ENCODE peak calls at places on chromosomes 5 and 9, in seven cellular contexts. T, W, D, Y, M, I and K are unnamed samples.
A peak's percentile ranks its signal among the peaks of the same experiment; 100 is the strongest.

GRCh38 chr5:71703941-71704340 is 15.1 kb upstream of the CARTPT start:
- DNase-seq in Y (no peak), T (no peak), M (no peak), W (no peak), D (no peak), I (no peak), K (no peak)

GRCh38 chr9:126777733-126778132 is 27.1 kb upstream of the ZBTB43 start:
- DNase-seq in D (no peak), W (no peak), M (no peak), Y (no peak), T (no peak), I (no peak), K (no peak)

GRCh38 chr5:33894566-33894965 is 2.8 kb upstream of the ADAMTS12 start:
- DNase-seq in W (no peak), T (no peak), I (no peak), Y (peak; percentile 60), M (no peak), D (no peak), K (no peak)

GRCh38 chr9:3498691-3499090 is 27.1 kb downstream of the RFX3 start:
- DNase-seq in Y (no peak), W (no peak), M (no peak), D (no peak), T (no peak), I (no peak), K (no peak)

GRCh38 chr5:143662020-143662419 is 149.9 kb upstream of the HMHB1 start:
- DNase-seq in I (no peak), Y (no peak), M (no peak), T (no peak), W (no peak), D (no peak), K (no peak)

GRCh38 chr9:111962021-111962420 is 65.4 kb downstream of the UGCG start:
- DNase-seq in Y (no peak), D (no peak), T (no peak), W (no peak), M (no peak), I (no peak), K (no peak)

GRCh38 chr9:16344343-16344742 is 526.1 kb downstream of the BNC2 start:
- DNase-seq in I (no peak), T (no peak), W (no peak), Y (peak; percentile 84), D (no peak), M (no peak), K (no peak)

GRCh38 chr5:167530548-167530947 is 760.9 kb upstream of the WWC1 start:
- DNase-seq in M (no peak), Y (no peak), D (no peak), W (no peak), I (no peak), T (no peak), K (no peak)

GRCh38 chr5:168424506-168425298 is 61.6 kb upstream of the RARS1 start:
- DNase-seq in M (no peak), I (no peak), W (no peak), D (no peak), Y (peak; percentile 22), T (no peak), K (no peak)

DNA sequence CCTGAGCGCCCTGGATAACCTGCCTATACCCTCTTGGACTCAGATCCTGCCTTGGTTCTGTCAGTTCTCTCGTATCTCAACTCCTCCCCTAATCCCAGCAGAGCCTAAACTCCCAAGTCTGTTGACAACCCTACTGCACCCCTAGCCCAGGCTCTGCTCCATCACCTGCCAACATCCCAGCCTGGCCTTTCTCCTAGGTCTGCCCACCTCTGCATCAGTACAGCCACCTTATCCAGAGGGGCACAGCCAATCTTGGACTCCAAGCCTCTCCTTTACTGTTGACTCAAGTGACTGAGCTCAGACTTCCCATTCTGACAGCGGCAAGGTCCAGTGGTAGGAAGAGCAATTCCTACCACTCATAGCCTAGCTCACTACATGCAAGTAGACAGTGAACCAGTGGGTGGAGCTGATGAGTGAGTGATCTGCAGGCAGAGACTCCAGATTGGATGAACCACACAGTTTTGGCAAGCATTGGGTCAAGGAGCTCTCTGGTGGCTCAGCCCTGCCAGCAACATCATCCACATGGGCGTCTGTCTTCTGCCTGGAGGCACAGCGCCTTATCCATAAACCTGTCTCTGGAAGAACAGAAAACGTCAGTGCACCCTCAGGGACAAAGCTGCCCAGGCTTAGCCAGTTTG is 26.5 kb downstream of the TRMO start:
- DNase-seq in I (peak; percentile 25), W (no peak), Y (peak; percentile 64), D (no peak), T (peak; percentile 62), M (no peak), K (no peak)
- TF ChIP-seq CTCF in I (peak; percentile 25), W (no peak), Y (no peak), D (no peak), T (peak; percentile 60), M (no peak), K (no peak)

DNA sequence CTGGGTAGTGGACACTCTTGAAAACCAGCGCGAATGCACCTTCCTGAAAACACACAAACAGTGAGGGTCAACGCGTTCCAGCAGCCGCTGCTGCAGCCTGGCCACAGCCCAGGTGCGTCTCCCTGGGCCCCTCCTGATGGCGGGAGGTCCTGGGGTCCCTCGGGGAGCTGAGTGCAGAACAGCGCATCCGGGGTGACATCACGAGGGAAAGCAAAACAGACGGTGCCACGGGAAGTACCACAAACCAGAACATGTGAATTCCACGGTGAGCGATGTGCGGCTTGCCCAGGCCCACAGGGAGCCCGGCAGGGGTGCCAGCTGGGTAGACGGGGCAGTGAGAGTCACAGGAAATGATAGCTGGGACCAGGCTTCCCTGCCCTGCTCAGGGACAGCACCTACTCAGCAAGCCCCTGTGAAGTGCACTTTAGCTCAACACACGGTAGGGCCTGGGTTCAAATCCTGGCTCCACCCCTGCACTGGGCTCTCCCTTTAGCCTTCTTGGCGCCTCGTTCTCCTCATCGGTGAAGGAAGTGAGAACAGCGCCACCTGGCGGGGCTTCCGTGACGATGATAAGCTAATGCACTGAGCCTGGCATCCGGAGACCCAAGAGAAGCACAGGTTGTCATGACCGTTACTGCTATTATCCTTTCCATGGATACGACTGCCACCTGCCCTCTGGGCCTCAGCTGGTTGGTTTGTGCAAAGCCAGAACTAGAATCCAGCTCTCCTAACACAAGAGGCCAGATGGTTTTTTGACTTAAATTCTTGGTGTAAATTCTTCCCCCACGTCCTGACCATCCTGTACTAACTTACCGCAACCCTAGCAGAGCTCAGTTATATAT is 24.6 kb downstream of the GFPT2 start:
- DNase-seq in D (peak; percentile 22), W (peak; percentile 77), T (peak; percentile 89), Y (peak; percentile 89), I (peak; percentile 74), M (peak; percentile 86), K (peak; percentile 81)
- H3K4me3 ChIP-seq in D (no peak overlapping the region), W (no peak overlapping the region), T (no peak overlapping the region), Y (no peak overlapping the region), I (no peak overlapping the region), M (no peak overlapping the region), K (no peak overlapping the region)

GRCh38 chr9:121296213-121297127 is 28.5 kb downstream of the GSN start:
- DNase-seq in M (no peak), I (peak; percentile 81), Y (no peak), D (no peak), W (no peak), T (no peak), K (no peak)
- H3K4me1 ChIP-seq in M (peaks cover 84% of the 10 kb centered on the region), I (peaks cover 91% of the 10 kb centered on the region), Y (peaks cover 24% of the 10 kb centered on the region), D (peaks cover 39% of the 10 kb centered on the region), W (peaks cover 83% of the 10 kb centered on the region), T (peaks cover 6% of the 10 kb centered on the region), K (peaks cover 93% of the 10 kb centered on the region)

DNA sequence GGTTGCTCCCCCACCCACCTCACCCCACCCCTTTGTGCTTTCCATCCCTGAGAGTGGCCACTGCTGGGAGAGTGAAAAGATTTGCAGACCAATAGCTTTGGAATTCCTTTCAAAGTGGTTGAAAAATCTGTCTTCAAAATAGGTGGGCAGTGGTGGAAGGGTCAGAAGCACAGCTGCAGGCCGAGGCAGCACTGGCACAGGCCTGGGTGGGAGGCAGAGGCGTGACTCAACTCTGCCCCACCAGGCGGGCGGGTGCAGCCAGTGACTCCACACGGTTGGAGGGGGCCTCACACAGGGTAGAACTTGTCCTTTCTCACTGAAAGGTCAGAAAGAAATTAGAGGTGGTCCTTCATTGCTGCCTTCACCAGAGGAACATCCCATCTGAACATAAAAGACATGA is 214.9 kb upstream of the TBCA start:
- DNase-seq in M (no peak), Y (no peak), I (no peak), W (no peak), D (no peak), T (no peak), K (no peak)
- TF ChIP-seq CTCF in M (no peak), Y (no peak), I (no peak), W (no peak), D (no peak), T (no peak), K (no peak)

GRCh38 chr9:117720987-117721386 is 16.8 kb downstream of the TLR4 start:
- DNase-seq in M (no peak), W (no peak), Y (no peak), I (no peak), D (no peak), T (no peak), K (no peak)
- H3K4me3 ChIP-seq in M (no peak overlapping the region), W (no peak overlapping the region), Y (no peak overlapping the region), I (no peak overlapping the region), D (no peak overlapping the region), T (no peak overlapping the region), K (no peak overlapping the region)

DNA sequence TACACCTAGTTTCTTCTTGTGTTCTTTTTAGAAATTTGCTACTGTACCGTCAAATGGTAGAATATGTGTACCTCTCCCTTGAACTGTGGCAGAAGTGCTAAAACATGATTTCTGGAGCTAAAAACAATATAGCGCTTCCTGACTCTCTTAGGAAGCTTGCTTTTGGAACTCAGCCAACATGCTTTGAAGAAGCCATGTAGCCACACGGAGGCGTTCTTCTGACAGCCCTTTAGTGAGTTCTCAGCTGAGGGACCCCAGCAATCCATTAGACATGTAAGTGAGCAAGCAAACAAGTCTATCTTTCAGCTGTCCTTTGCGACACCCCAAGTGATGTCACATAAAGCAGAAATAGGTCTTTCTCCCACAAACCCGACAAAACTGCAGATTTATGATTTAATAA is 917.0 kb downstream of the CDH9 start:
- DNase-seq in T (peak; percentile 7), Y (peak; percentile 41), I (peak; percentile 15), D (no peak), M (no peak), W (no peak), K (no peak)
- H3K4me1 ChIP-seq in T (no peaks in the 10 kb centered on the region), Y (no peaks in the 10 kb centered on the region), I (no peaks in the 10 kb centered on the region), D (no peaks in the 10 kb centered on the region), M (no peaks in the 10 kb centered on the region), W (no peaks in the 10 kb centered on the region), K (no peaks in the 10 kb centered on the region)

GRCh38 chr9:114266969-114267368 is 55.9 kb upstream of the ORM1 start:
- DNase-seq in Y (no peak), D (no peak), W (no peak), I (no peak), T (no peak), M (no peak), K (no peak)

GRCh38 chr9:114272739-114273431 is 50.0 kb upstream of the ORM1 start:
- DNase-seq in T (no peak), I (no peak), M (no peak), Y (no peak), D (no peak), W (peak; percentile 13), K (no peak)

GRCh38 chr9:114271556-114272510 is 51.1 kb upstream of the ORM1 start:
- DNase-seq in I (peak; percentile 28), Y (peak; percentile 42), W (peak; percentile 60), T (peak; percentile 20), D (no peak), M (no peak), K (peak; percentile 55)

GRCh38 chr9:114270120-114270975 is 52.5 kb upstream of the ORM1 start:
- DNase-seq in M (no peak), Y (no peak), D (no peak), I (no peak), W (no peak), T (no peak), K (no peak)

GRCh38 chr9:114269023-114269422 is 53.9 kb upstream of the ORM1 start:
- DNase-seq in D (no peak), T (no peak), W (no peak), Y (no peak), M (no peak), I (no peak), K (no peak)
- TF ChIP-seq CTCF in D (no peak), T (no peak), W (no peak), Y (no peak), M (no peak), I (no peak), K (no peak)